ENCODE peak calls at places on chromosomes 5 and 9, in seven cellular contexts. One of them, this sample, is unnamed.

GRCh38 chr5:76982450-76982849 is 29.6 kb downstream of the CRHBP start:
- DNase-seq in neural crest cell: no peak
- DNase-seq in midbrain: no peak
- DNase-seq in endothelial cell: no peak
- DNase-seq in NCI-H187 treated with DMSO at 0.1 percent for 48 hours: no peak
- DNase-seq in HCEC 1CT: no peak
- DNase-seq in Ammon's horn: no peak
- DNase-seq in this sample: no peak

GRCh38 chr9:134518004-134518606 is 123.5 kb upstream of the COL5A1 start:
- DNase-seq in neural crest cell: no peak
- DNase-seq in midbrain: no peak
- DNase-seq in endothelial cell: no peak
- DNase-seq in NCI-H187 treated with DMSO at 0.1 percent for 48 hours: no peak
- DNase-seq in HCEC 1CT: no peak
- DNase-seq in Ammon's horn: no peak
- DNase-seq in this sample: no peak

GRCh38 chr5:100517301-100517974 is 17.7 kb upstream of the FAM174A start:
- DNase-seq in neural crest cell: no peak
- DNase-seq in midbrain: no peak
- DNase-seq in endothelial cell: no peak
- DNase-seq in NCI-H187 treated with DMSO at 0.1 percent for 48 hours: peak
- DNase-seq in HCEC 1CT: no peak
- DNase-seq in Ammon's horn: no peak
- DNase-seq in this sample: no peak

GRCh38 chr9:117290809-117291208 is 124.0 kb downstream of the ASTN2 start:
- DNase-seq in neural crest cell: no peak
- DNase-seq in midbrain: no peak
- DNase-seq in endothelial cell: no peak
- DNase-seq in NCI-H187 treated with DMSO at 0.1 percent for 48 hours: no peak
- DNase-seq in HCEC 1CT: no peak
- DNase-seq in Ammon's horn: no peak
- DNase-seq in this sample: peak

GRCh38 chr5:91319667-91320066 is 63.5 kb downstream of the ARRDC3 start:
- DNase-seq in neural crest cell: no peak
- DNase-seq in midbrain: no peak
- DNase-seq in endothelial cell: no peak
- DNase-seq in NCI-H187 treated with DMSO at 0.1 percent for 48 hours: no peak
- DNase-seq in HCEC 1CT: no peak
- DNase-seq in Ammon's horn: no peak
- DNase-seq in this sample: no peak

GRCh38 chr5:67104859-67105258 is 91.7 kb downstream of the CD180 start:
- DNase-seq in neural crest cell: no peak
- DNase-seq in midbrain: no peak
- DNase-seq in endothelial cell: no peak
- DNase-seq in NCI-H187 treated with DMSO at 0.1 percent for 48 hours: no peak
- DNase-seq in HCEC 1CT: no peak
- DNase-seq in Ammon's horn: no peak
- DNase-seq in this sample: no peak

GRCh38 chr9:23044549-23044948 is 597.9 kb downstream of the DMRTA1 start:
- DNase-seq in neural crest cell: no peak
- DNase-seq in midbrain: no peak
- DNase-seq in endothelial cell: no peak
- DNase-seq in NCI-H187 treated with DMSO at 0.1 percent for 48 hours: no peak
- DNase-seq in HCEC 1CT: no peak
- DNase-seq in Ammon's horn: no peak
- DNase-seq in this sample: no peak

GRCh38 chr9:114005371-114006154 is 72.5 kb downstream of the AMBP start:
- DNase-seq in neural crest cell: no peak
- DNase-seq in midbrain: no peak
- DNase-seq in endothelial cell: peak
- DNase-seq in NCI-H187 treated with DMSO at 0.1 percent for 48 hours: no peak
- DNase-seq in HCEC 1CT: no peak
- DNase-seq in Ammon's horn: no peak
- DNase-seq in this sample: no peak

GRCh38 chr5:133456933-133457402 is 155.4 kb downstream of the FSTL4 start:
- DNase-seq in neural crest cell: no peak
- DNase-seq in midbrain: no peak
- DNase-seq in endothelial cell: no peak
- DNase-seq in NCI-H187 treated with DMSO at 0.1 percent for 48 hours: no peak
- DNase-seq in HCEC 1CT: no peak
- DNase-seq in Ammon's horn: no peak
- DNase-seq in this sample: peak

GRCh38 chr5:43702815-43703214 is 99.8 kb downstream of the NNT start:
- DNase-seq in neural crest cell: no peak
- DNase-seq in midbrain: no peak
- DNase-seq in endothelial cell: no peak
- DNase-seq in NCI-H187 treated with DMSO at 0.1 percent for 48 hours: no peak
- DNase-seq in HCEC 1CT: peak
- DNase-seq in Ammon's horn: peak
- DNase-seq in this sample: no peak

GRCh38 chr9:106920701-106921283 is 57.8 kb downstream of the ZNF462 start:
- DNase-seq in neural crest cell: peak
- DNase-seq in midbrain: peak
- DNase-seq in endothelial cell: no peak
- DNase-seq in NCI-H187 treated with DMSO at 0.1 percent for 48 hours: no peak
- DNase-seq in HCEC 1CT: peak
- DNase-seq in Ammon's horn: peak
- DNase-seq in this sample: no peak

GRCh38 chr5:123871373-123871772 is 359.4 kb downstream of the CSNK1G3 start:
- DNase-seq in neural crest cell: no peak
- DNase-seq in midbrain: no peak
- DNase-seq in endothelial cell: no peak
- DNase-seq in NCI-H187 treated with DMSO at 0.1 percent for 48 hours: no peak
- DNase-seq in HCEC 1CT: no peak
- DNase-seq in Ammon's horn: no peak
- DNase-seq in this sample: no peak

GRCh38 chr5:165695796-165696195 is 2190.4 kb downstream of the MAT2B start:
- DNase-seq in neural crest cell: no peak
- DNase-seq in midbrain: no peak
- DNase-seq in endothelial cell: no peak
- DNase-seq in NCI-H187 treated with DMSO at 0.1 percent for 48 hours: no peak
- DNase-seq in HCEC 1CT: no peak
- DNase-seq in Ammon's horn: no peak
- DNase-seq in this sample: no peak

GRCh38 chr5:107466233-107466769 is 204.4 kb downstream of the EFNA5 start:
- DNase-seq in neural crest cell: no peak
- DNase-seq in midbrain: no peak
- DNase-seq in endothelial cell: no peak
- DNase-seq in NCI-H187 treated with DMSO at 0.1 percent for 48 hours: no peak
- DNase-seq in HCEC 1CT: peak
- DNase-seq in Ammon's horn: no peak
- DNase-seq in this sample: no peak